ENCODE peak calls at places on chromosomes 7 and 10, in eight cellular contexts. One of them, this sample, is unnamed.
A peak's percentile ranks its signal among the peaks of the same experiment; 100 is the strongest.

GRCh38 chr10:62333988-62334682 is 40.0 kb upstream of the ZNF365 start:
- DNase-seq in aorta: no peak
- DNase-seq in cardiac muscle cell: no peak
- DNase-seq in IMR-90: no peak
- DNase-seq in esophagus muscularis mucosa: no peak
- DNase-seq in right cardiac atrium: no peak
- DNase-seq in PC-3: no peak
- DNase-seq in upper lobe of left lung: no peak
- DNase-seq in this sample: no peak

GRCh38 chr7:102129636-102130370 is 156.9 kb upstream of the SH2B2 start:
- DNase-seq in aorta: no peak
- DNase-seq in cardiac muscle cell: no peak
- DNase-seq in IMR-90: no peak
- DNase-seq in esophagus muscularis mucosa: no peak
- DNase-seq in right cardiac atrium: no peak
- DNase-seq in PC-3: no peak
- DNase-seq in upper lobe of left lung: no peak
- DNase-seq in this sample: no peak

GRCh38 chr10:28532223-28532508 is 752 bp upstream of the WAC start:
- DNase-seq in aorta: peak; percentile 82
- DNase-seq in cardiac muscle cell: no peak
- DNase-seq in IMR-90: no peak
- DNase-seq in esophagus muscularis mucosa: no peak
- DNase-seq in right cardiac atrium: no peak
- DNase-seq in PC-3: peak; percentile 6
- DNase-seq in upper lobe of left lung: no peak
- DNase-seq in this sample: no peak

GRCh38 chr10:20768849-20769248 is 128.3 kb downstream of the NEBL start:
- DNase-seq in aorta: no peak
- DNase-seq in cardiac muscle cell: peak; percentile 50
- DNase-seq in IMR-90: no peak
- DNase-seq in esophagus muscularis mucosa: no peak
- DNase-seq in right cardiac atrium: no peak
- DNase-seq in PC-3: peak; percentile 19
- DNase-seq in upper lobe of left lung: no peak
- DNase-seq in this sample: no peak

GRCh38 chr7:93245525-93246432 is 13.6 kb downstream of the VPS50 start:
- DNase-seq in aorta: no peak
- DNase-seq in cardiac muscle cell: peak; percentile 59
- DNase-seq in IMR-90: peak; percentile 38
- DNase-seq in esophagus muscularis mucosa: no peak
- DNase-seq in right cardiac atrium: no peak
- DNase-seq in PC-3: peak; percentile 57
- DNase-seq in upper lobe of left lung: no peak
- DNase-seq in this sample: no peak

GRCh38 chr7:50863053-50863452 is 80.4 kb upstream of the GRB10 start:
- DNase-seq in aorta: no peak
- DNase-seq in cardiac muscle cell: no peak
- DNase-seq in IMR-90: no peak
- DNase-seq in esophagus muscularis mucosa: no peak
- DNase-seq in right cardiac atrium: no peak
- DNase-seq in PC-3: no peak
- DNase-seq in upper lobe of left lung: no peak
- DNase-seq in this sample: no peak

GRCh38 chr10:34299105-34299611 is 515.9 kb downstream of the PARD3 start:
- DNase-seq in aorta: no peak
- DNase-seq in cardiac muscle cell: peak; percentile 53
- DNase-seq in IMR-90: peak; percentile 55
- DNase-seq in esophagus muscularis mucosa: no peak
- DNase-seq in right cardiac atrium: no peak
- DNase-seq in PC-3: peak; percentile 52
- DNase-seq in upper lobe of left lung: no peak
- DNase-seq in this sample: no peak

GRCh38 chr7:73351447-73352167 is 23.6 kb downstream of the FKBP6 start:
- DNase-seq in aorta: no peak
- DNase-seq in cardiac muscle cell: peak; percentile 35
- DNase-seq in IMR-90: no peak
- DNase-seq in esophagus muscularis mucosa: no peak
- DNase-seq in right cardiac atrium: no peak
- DNase-seq in PC-3: no peak
- DNase-seq in upper lobe of left lung: no peak
- DNase-seq in this sample: no peak

GRCh38 chr10:13758302-13758701 is 171.5 kb downstream of the PRPF18 start:
- DNase-seq in aorta: no peak
- DNase-seq in cardiac muscle cell: peak; percentile 47
- DNase-seq in IMR-90: peak; percentile 70
- DNase-seq in esophagus muscularis mucosa: no peak
- DNase-seq in right cardiac atrium: no peak
- DNase-seq in PC-3: no peak
- DNase-seq in upper lobe of left lung: no peak
- DNase-seq in this sample: no peak

GRCh38 chr7:45601094-45601493 is 26.9 kb downstream of the ADCY1 start:
- DNase-seq in aorta: no peak
- DNase-seq in cardiac muscle cell: no peak
- DNase-seq in IMR-90: no peak
- DNase-seq in esophagus muscularis mucosa: peak; percentile 50
- DNase-seq in right cardiac atrium: no peak
- DNase-seq in PC-3: no peak
- DNase-seq in upper lobe of left lung: peak; percentile 12
- DNase-seq in this sample: no peak

GRCh38 chr10:14648042-14648765 is 126.5 kb downstream of the FAM107B start:
- DNase-seq in aorta: peak; percentile 83
- DNase-seq in cardiac muscle cell: peak; percentile 92
- DNase-seq in IMR-90: peak; percentile 65
- DNase-seq in esophagus muscularis mucosa: no peak
- DNase-seq in right cardiac atrium: peak; percentile 62
- DNase-seq in PC-3: no peak
- DNase-seq in upper lobe of left lung: peak; percentile 80
- DNase-seq in this sample: peak; percentile 74

GRCh38 chr7:109545686-109546085 is 976.0 kb downstream of the DNAJB9 start:
- DNase-seq in aorta: no peak
- DNase-seq in cardiac muscle cell: no peak
- DNase-seq in IMR-90: no peak
- DNase-seq in esophagus muscularis mucosa: no peak
- DNase-seq in right cardiac atrium: no peak
- DNase-seq in PC-3: no peak
- DNase-seq in upper lobe of left lung: no peak
- DNase-seq in this sample: no peak

GRCh38 chr10:124318076-124318475 is 100.6 kb downstream of the OAT start:
- DNase-seq in aorta: no peak
- DNase-seq in cardiac muscle cell: no peak
- DNase-seq in IMR-90: no peak
- DNase-seq in esophagus muscularis mucosa: no peak
- DNase-seq in right cardiac atrium: no peak
- DNase-seq in PC-3: no peak
- DNase-seq in upper lobe of left lung: no peak
- DNase-seq in this sample: no peak

GRCh38 chr10:103820101-103821062 is 35.0 kb downstream of the SH3PXD2A start:
- DNase-seq in aorta: peak; percentile 82
- DNase-seq in cardiac muscle cell: peak; percentile 65
- DNase-seq in IMR-90: peak; percentile 60
- DNase-seq in esophagus muscularis mucosa: no peak
- DNase-seq in right cardiac atrium: peak; percentile 85
- DNase-seq in PC-3: no peak
- DNase-seq in upper lobe of left lung: no peak
- DNase-seq in this sample: peak; percentile 46

GRCh38 chr10:103822052-103822716 is 33.2 kb downstream of the SH3PXD2A start:
- DNase-seq in aorta: no peak
- DNase-seq in cardiac muscle cell: no peak
- DNase-seq in IMR-90: no peak
- DNase-seq in esophagus muscularis mucosa: no peak
- DNase-seq in right cardiac atrium: no peak
- DNase-seq in PC-3: no peak
- DNase-seq in upper lobe of left lung: no peak
- DNase-seq in this sample: no peak

GRCh38 chr10:103818110-103818509 is 37.3 kb downstream of the SH3PXD2A start:
- DNase-seq in aorta: no peak
- DNase-seq in cardiac muscle cell: no peak
- DNase-seq in IMR-90: no peak
- DNase-seq in esophagus muscularis mucosa: no peak
- DNase-seq in right cardiac atrium: no peak
- DNase-seq in PC-3: no peak
- DNase-seq in upper lobe of left lung: no peak
- DNase-seq in this sample: no peak

GRCh38 chr10:103816431-103816830 is 38.9 kb downstream of the SH3PXD2A start:
- DNase-seq in aorta: no peak
- DNase-seq in cardiac muscle cell: no peak
- DNase-seq in IMR-90: peak; percentile 62
- DNase-seq in esophagus muscularis mucosa: no peak
- DNase-seq in right cardiac atrium: no peak
- DNase-seq in PC-3: peak; percentile 48
- DNase-seq in upper lobe of left lung: no peak
- DNase-seq in this sample: no peak

GRCh38 chr10:103818765-103819374 is 36.5 kb downstream of the SH3PXD2A start:
- DNase-seq in aorta: no peak
- DNase-seq in cardiac muscle cell: no peak
- DNase-seq in IMR-90: no peak
- DNase-seq in esophagus muscularis mucosa: no peak
- DNase-seq in right cardiac atrium: no peak
- DNase-seq in PC-3: no peak
- DNase-seq in upper lobe of left lung: no peak
- DNase-seq in this sample: no peak
- H3K4me1 ChIP-seq in aorta: peaks cover 3% of the 10 kb centered on the region
- H3K4me1 ChIP-seq in cardiac muscle cell: peaks cover 65% of the 10 kb centered on the region
- H3K4me1 ChIP-seq in IMR-90: peaks cover 17% of the 10 kb centered on the region
- H3K4me1 ChIP-seq in esophagus muscularis mucosa: peaks cover 24% of the 10 kb centered on the region
- H3K4me1 ChIP-seq in right cardiac atrium: peaks cover 5% of the 10 kb centered on the region
- H3K4me1 ChIP-seq in PC-3: no peaks in the 10 kb centered on the region
- H3K4me1 ChIP-seq in upper lobe of left lung: peaks cover 19% of the 10 kb centered on the region
- H3K4me1 ChIP-seq in this sample: peaks cover 18% of the 10 kb centered on the region

GRCh38 chr10:60025279-60025678 is 118.9 kb upstream of the CCDC6 start:
- DNase-seq in aorta: no peak
- DNase-seq in cardiac muscle cell: no peak
- DNase-seq in IMR-90: no peak
- DNase-seq in esophagus muscularis mucosa: no peak
- DNase-seq in right cardiac atrium: no peak
- DNase-seq in PC-3: no peak
- DNase-seq in upper lobe of left lung: no peak
- DNase-seq in this sample: no peak
- H3K27ac ChIP-seq in aorta: no peak overlapping the region
- H3K27ac ChIP-seq in cardiac muscle cell: no peak overlapping the region
- H3K27ac ChIP-seq in IMR-90: no peak overlapping the region
- H3K27ac ChIP-seq in esophagus muscularis mucosa: no peak overlapping the region
- H3K27ac ChIP-seq in right cardiac atrium: no peak overlapping the region
- H3K27ac ChIP-seq in PC-3: no peak overlapping the region
- H3K27ac ChIP-seq in upper lobe of left lung: no peak overlapping the region
- H3K27ac ChIP-seq in this sample: no peak overlapping the region

GRCh38 chr10:132786529-132787252 is 744 bp upstream of the NKX6-2 start:
- DNase-seq in aorta: no peak
- DNase-seq in cardiac muscle cell: no peak
- DNase-seq in IMR-90: no peak
- DNase-seq in esophagus muscularis mucosa: no peak
- DNase-seq in right cardiac atrium: no peak
- DNase-seq in PC-3: no peak
- DNase-seq in upper lobe of left lung: no peak
- DNase-seq in this sample: no peak
- H3K4me3 ChIP-seq in aorta: no peak overlapping the region
- H3K4me3 ChIP-seq in cardiac muscle cell: peak overlapping the region; percentile 22
- H3K4me3 ChIP-seq in IMR-90: no peak overlapping the region
- H3K4me3 ChIP-seq in esophagus muscularis mucosa: peak overlapping the region; percentile 34
- H3K4me3 ChIP-seq in right cardiac atrium: no peak overlapping the region
- H3K4me3 ChIP-seq in PC-3: peak overlapping the region; percentile 40
- H3K4me3 ChIP-seq in upper lobe of left lung: no peak overlapping the region
- H3K4me3 ChIP-seq in this sample: no peak overlapping the region

GRCh38 chr7:11192506-11192905 is 218.8 kb downstream of the PHF14 start:
- DNase-seq in aorta: no peak
- DNase-seq in cardiac muscle cell: peak; percentile 67
- DNase-seq in IMR-90: peak; percentile 4
- DNase-seq in esophagus muscularis mucosa: no peak
- DNase-seq in right cardiac atrium: no peak
- DNase-seq in PC-3: no peak
- DNase-seq in upper lobe of left lung: no peak
- DNase-seq in this sample: no peak

GRCh38 chr7:11193888-11194287 is 220.2 kb downstream of the PHF14 start:
- DNase-seq in aorta: no peak
- DNase-seq in cardiac muscle cell: peak; percentile 9
- DNase-seq in IMR-90: no peak
- DNase-seq in esophagus muscularis mucosa: no peak
- DNase-seq in right cardiac atrium: no peak
- DNase-seq in PC-3: no peak
- DNase-seq in upper lobe of left lung: no peak
- DNase-seq in this sample: no peak

GRCh38 chr7:11194492-11194891 is 220.8 kb downstream of the PHF14 start:
- DNase-seq in aorta: no peak
- DNase-seq in cardiac muscle cell: no peak
- DNase-seq in IMR-90: no peak
- DNase-seq in esophagus muscularis mucosa: no peak
- DNase-seq in right cardiac atrium: no peak
- DNase-seq in PC-3: no peak
- DNase-seq in upper lobe of left lung: no peak
- DNase-seq in this sample: no peak

GRCh38 chr7:11193131-11193867 is 219.6 kb downstream of the PHF14 start:
- DNase-seq in aorta: no peak
- DNase-seq in cardiac muscle cell: peak; percentile 75
- DNase-seq in IMR-90: no peak
- DNase-seq in esophagus muscularis mucosa: no peak
- DNase-seq in right cardiac atrium: no peak
- DNase-seq in PC-3: peak; percentile 60
- DNase-seq in upper lobe of left lung: peak; percentile 58
- DNase-seq in this sample: peak; percentile 54

DNA sequence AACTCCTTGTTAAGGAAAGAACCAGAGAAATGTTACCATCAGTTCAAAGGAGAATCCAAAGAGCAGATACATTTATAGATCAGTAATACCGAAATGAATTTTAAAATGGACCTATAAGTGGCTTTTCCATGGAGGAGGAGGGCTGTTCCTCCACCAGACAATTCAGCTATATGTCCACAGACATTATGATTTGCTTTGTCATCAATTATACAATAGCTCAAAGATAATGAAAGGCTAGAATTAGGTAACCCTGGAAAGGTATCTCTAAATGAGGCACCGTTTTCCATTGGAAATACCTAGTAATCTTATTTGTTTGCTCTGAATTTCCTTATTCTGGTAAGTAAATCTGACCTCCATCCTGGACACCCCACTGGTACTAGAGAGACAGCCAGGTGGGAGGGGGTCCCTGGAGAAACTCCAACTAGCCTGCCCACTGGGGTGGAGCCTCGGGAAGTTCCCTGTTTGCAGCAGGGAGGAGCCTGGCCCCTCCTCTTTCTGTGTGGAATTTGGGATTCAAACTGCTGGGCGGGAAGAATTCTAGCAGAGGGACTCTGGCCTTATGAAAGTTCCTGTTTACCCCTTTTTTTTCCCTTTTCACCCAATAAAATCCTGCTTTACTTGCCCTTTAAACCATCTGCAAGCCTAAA is 218.0 kb downstream of the PHF14 start:
- DNase-seq in aorta: no peak
- DNase-seq in cardiac muscle cell: no peak
- DNase-seq in IMR-90: no peak
- DNase-seq in esophagus muscularis mucosa: no peak
- DNase-seq in right cardiac atrium: no peak
- DNase-seq in PC-3: no peak
- DNase-seq in upper lobe of left lung: no peak
- DNase-seq in this sample: no peak
- H3K4me1 ChIP-seq in aorta: no peaks in the 10 kb centered on the region
- H3K4me1 ChIP-seq in cardiac muscle cell: peaks cover 8% of the 10 kb centered on the region
- H3K4me1 ChIP-seq in IMR-90: peaks cover 4% of the 10 kb centered on the region
- H3K4me1 ChIP-seq in esophagus muscularis mucosa: peaks cover 5% of the 10 kb centered on the region
- H3K4me1 ChIP-seq in right cardiac atrium: no peaks in the 10 kb centered on the region
- H3K4me1 ChIP-seq in PC-3: peaks cover 10% of the 10 kb centered on the region
- H3K4me1 ChIP-seq in upper lobe of left lung: peaks cover 27% of the 10 kb centered on the region
- H3K4me1 ChIP-seq in this sample: peaks cover 14% of the 10 kb centered on the region

GRCh38 chr7:4631021-4631663 is 51.0 kb upstream of the FOXK1 start:
- DNase-seq in aorta: no peak
- DNase-seq in cardiac muscle cell: no peak
- DNase-seq in IMR-90: no peak
- DNase-seq in esophagus muscularis mucosa: no peak
- DNase-seq in right cardiac atrium: no peak
- DNase-seq in PC-3: no peak
- DNase-seq in upper lobe of left lung: no peak
- DNase-seq in this sample: no peak
- H3K27ac ChIP-seq in aorta: no peak overlapping the region
- H3K27ac ChIP-seq in cardiac muscle cell: no peak overlapping the region
- H3K27ac ChIP-seq in IMR-90: peak overlapping the region; percentile 47
- H3K27ac ChIP-seq in esophagus muscularis mucosa: peak overlapping the region; percentile 77
- H3K27ac ChIP-seq in right cardiac atrium: no peak overlapping the region
- H3K27ac ChIP-seq in PC-3: no peak overlapping the region
- H3K27ac ChIP-seq in upper lobe of left lung: peak overlapping the region; percentile 63
- H3K27ac ChIP-seq in this sample: no peak overlapping the region

This sample was measured in thyroid gland.